ENCODE peak calls at places on chromosomes 12 and 14, in six cellular contexts. H is activated T-cell treated with anti-CD3 and anti-CD28 coated beads, Interleukin-2, amount 50 U/mL, for 72 hours; B is cardiac fibroblast; G is CD4-positive, CD25-positive, alpha-beta regulatory T cell; V is CD4-positive, alpha-beta T cell; I is naive thymus-derived CD8-positive, alpha-beta T cell. W is an unnamed sample.

GRCh38 chr12:716506-716905 is 35.9 kb upstream of the WNK1 start:
- DNase-seq in G (no peak), I (no peak), B (peak), V (no peak), H (peak), W (no peak)

GRCh38 chr14:68683326-68683725 is 109.5 kb downstream of the ZFP36L1 start:
- DNase-seq in I (no peak), G (no peak), V (no peak), B (no peak), H (no peak), W (no peak)

GRCh38 chr12:71439613-71440392 is at the start of gene LGR5:
- DNase-seq in I (no peak), G (no peak), B (peak), H (peak), V (no peak), W (no peak)

GRCh38 chr12:8648598-8649205 is 13.9 kb downstream of the MFAP5 start:
- DNase-seq in I (no peak), B (no peak), V (no peak), H (peak), G (peak), W (no peak)

GRCh38 chr12:29519585-29520182 is 22.2 kb upstream of the OVCH1 start:
- DNase-seq in B (peak), V (no peak), I (peak), H (no peak), G (peak), W (no peak)

GRCh38 chr14:52058346-52058745 is 10.5 kb downstream of the NID2 start:
- DNase-seq in H (no peak), V (no peak), G (no peak), I (no peak), B (peak), W (no peak)

GRCh38 chr12:89731064-89731463 is 22.4 kb upstream of the ATP2B1 start:
- DNase-seq in B (peak), V (no peak), H (no peak), I (no peak), G (no peak), W (no peak)

GRCh38 chr14:23550827-23551265 is 719 bp downstream of the ZFHX2 start:
- DNase-seq in V (no peak), G (no peak), H (no peak), B (no peak), I (no peak), W (no peak)

GRCh38 chr14:55782166-55782565 is 202.2 kb downstream of the KTN1 start:
- DNase-seq in V (no peak), H (no peak), I (no peak), G (no peak), B (peak), W (no peak)

GRCh38 chr14:54225457-54225856 is 171.3 kb upstream of the CDKN3 start:
- DNase-seq in V (no peak), G (no peak), H (no peak), B (no peak), I (no peak), W (no peak)

GRCh38 chr12:2098852-2099251 is 46.1 kb downstream of the CACNA1C start:
- DNase-seq in V (no peak), B (no peak), H (no peak), G (no peak), I (no peak), W (no peak)

GRCh38 chr12:65667932-65668331 is 156.4 kb upstream of the HMGA2 start:
- DNase-seq in B (no peak), V (no peak), H (no peak), G (no peak), I (no peak), W (no peak)

GRCh38 chr12:120350576-120351350 is 18.2 kb downstream of the MSI1 start:
- DNase-seq in G (no peak), H (no peak), B (no peak), I (no peak), V (no peak), W (no peak)

GRCh38 chr14:53093206-53093605 is 59.9 kb downstream of the DDHD1 start:
- DNase-seq in H (no peak), B (peak), G (no peak), I (no peak), V (no peak), W (no peak)

GRCh38 chr12:82838123-82838522 is 151.4 kb downstream of the TMTC2 start:
- DNase-seq in G (no peak), B (no peak), V (no peak), I (no peak), H (no peak), W (no peak)

GRCh38 chr12:26938660-26939185 is 453 bp downstream of the FGFR1OP2 start:
- DNase-seq in V (no peak), I (peak), G (peak), B (no peak), H (no peak), W (no peak)

GRCh38 chr14:91867316-91867988 is at the start of gene TC2N:
- DNase-seq in G (peak), V (no peak), H (peak), I (peak), B (no peak), W (no peak)

GRCh38 chr14:51616724-51617409 is 34.8 kb upstream of the FRMD6 start:
- DNase-seq in I (no peak), B (peak), H (no peak), V (no peak), G (no peak), W (no peak)

GRCh38 chr12:64088431-64089349 is 133.4 kb downstream of the KICS2 start:
- DNase-seq in I (no peak), B (peak), G (no peak), V (no peak), H (no peak), W (no peak)

GRCh38 chr12:3195337-3195736 is 118.2 kb downstream of the TSPAN9 start:
- DNase-seq in V (no peak), G (no peak), I (no peak), B (no peak), H (no peak), W (no peak)

GRCh38 chr12:103586132-103586531 is 941 bp upstream of the STAB2 start:
- DNase-seq in B (peak), G (no peak), I (no peak), V (no peak), H (no peak), W (no peak)

GRCh38 chr12:122309564-122310121 is 43.3 kb upstream of the VPS33A start:
- DNase-seq in H (no peak), B (no peak), V (no peak), G (no peak), I (no peak), W (no peak)

GRCh38 chr14:95480109-95480886 is 36.2 kb downstream of the SYNE3 start:
- DNase-seq in B (peak), V (no peak), I (no peak), G (peak), H (peak), W (no peak)

GRCh38 chr12:83140135-83140534 is 453.4 kb downstream of the TMTC2 start:
- DNase-seq in G (no peak), I (no peak), B (no peak), H (no peak), V (no peak), W (no peak)

GRCh38 chr14:54564071-54564798 is 2.7 kb upstream of the SAMD4A start:
- DNase-seq in I (no peak), G (peak), B (peak), V (no peak), H (no peak), W (no peak)

GRCh38 chr14:91614187-91614586 is 104.1 kb upstream of the PPP4R3A start:
- DNase-seq in I (no peak), G (no peak), H (no peak), V (no peak), B (peak), W (no peak)

GRCh38 chr12:76176935-76177334 is 92.5 kb upstream of the NAP1L1 start:
- DNase-seq in I (no peak), H (no peak), B (no peak), V (no peak), G (no peak), W (no peak)

GRCh38 chr14:89618309-89618708 is 201.3 kb upstream of the FOXN3 start:
- DNase-seq in I (no peak), G (no peak), V (no peak), B (peak), H (no peak), W (no peak)

GRCh38 chr12:89179983-89180382 is 172.3 kb downstream of the DUSP6 start:
- DNase-seq in H (no peak), B (peak), V (no peak), G (no peak), I (no peak), W (no peak)

GRCh38 chr14:102824832-102825231 is 47.6 kb downstream of the TRAF3 start:
- DNase-seq in B (no peak), H (no peak), I (no peak), V (no peak), G (no peak), W (no peak)

GRCh38 chr12:78470354-78471195 is 394.0 kb upstream of the SYT1 start:
- DNase-seq in G (no peak), H (no peak), B (peak), I (no peak), V (no peak), W (no peak)

GRCh38 chr14:73058224-73058922 is at the start of gene RBM25:
- DNase-seq in I (peak), G (peak), H (peak), B (peak), V (peak), W (peak)

GRCh38 chr14:96108911-96109310 is 69.7 kb downstream of the C14orf132 start:
- DNase-seq in V (no peak), G (no peak), H (no peak), I (no peak), B (no peak), W (no peak)

GRCh38 chr12:85641796-85642195 is 194.4 kb downstream of the RASSF9 start:
- DNase-seq in I (no peak), H (no peak), G (no peak), V (no peak), B (no peak), W (no peak)

GRCh38 chr14:72522847-72523246 is 371.1 kb downstream of the DPF3 start:
- DNase-seq in I (no peak), B (no peak), V (no peak), G (no peak), H (no peak), W (no peak)

GRCh38 chr14:103093856-103094405 is 594 bp upstream of the EXOC3L4 start:
- DNase-seq in B (no peak), V (no peak), I (no peak), H (no peak), G (no peak), W (no peak)

GRCh38 chr14:20757963-20758362 is 10.2 kb upstream of the EDDM3B start:
- DNase-seq in G (no peak), B (no peak), H (peak), V (peak), I (no peak), W (no peak)

W was measured in central memory CD8-positive, alpha-beta T cell.